ENCODE peak calls at places on chromosomes 12 and 14, in seven cellular contexts. X is SJSA1, G is uterus, O is right lobe of liver, Q is pancreas, N is ovary, I is tibial artery. P is an unnamed sample.
A peak's percentile ranks its signal among the peaks of the same experiment; 100 is the strongest.

GRCh38 chr12:116924558-116925453 is 14.1 kb downstream of the FBXW8 start:
- DNase-seq in X (peak; percentile 88), G (no peak), O (no peak), Q (no peak), N (no peak), I (no peak), P (peak; percentile 69)

GRCh38 chr12:118603610-118604361 is 227.4 kb downstream of the SUDS3 start:
- DNase-seq in X (no peak), G (no peak), O (no peak), Q (no peak), N (no peak), I (no peak), P (no peak)

GRCh38 chr14:91896419-91896818 is 29.1 kb upstream of the TC2N start:
- DNase-seq in X (no peak), G (no peak), O (no peak), Q (no peak), N (no peak), I (no peak), P (no peak)

GRCh38 chr12:69266045-69266635 is 26.8 kb downstream of the CPSF6 start:
- DNase-seq in X (no peak), G (no peak), O (no peak), Q (no peak), N (no peak), I (no peak), P (peak; percentile 40)

GRCh38 chr12:130674676-130675075 is 41.4 kb downstream of the RIMBP2 start:
- DNase-seq in X (no peak), G (no peak), O (no peak), Q (no peak), N (no peak), I (no peak), P (no peak)

GRCh38 chr12:89861086-89861485 is 152.4 kb upstream of the ATP2B1 start:
- DNase-seq in X (no peak), G (no peak), O (no peak), Q (no peak), N (no peak), I (no peak), P (peak; percentile 20)

GRCh38 chr12:96501139-96501741 is 11.9 kb downstream of the CFAP54 start:
- DNase-seq in X (peak; percentile 68), G (no peak), O (peak; percentile 27), Q (no peak), N (no peak), I (no peak), P (peak; percentile 66)

GRCh38 chr14:76772300-76773187 is 11.3 kb downstream of the VASH1 start:
- DNase-seq in X (peak; percentile 32), G (peak; percentile 79), O (peak; percentile 67), Q (no peak), N (peak; percentile 85), I (peak; percentile 88), P (no peak)

GRCh38 chr14:23183076-23183475 is 384 bp downstream of the SLC7A8 start:
- DNase-seq in X (no peak), G (no peak), O (no peak), Q (no peak), N (no peak), I (no peak), P (no peak)

GRCh38 chr12:19639781-19640180 is 200.5 kb downstream of the AEBP2 start:
- DNase-seq in X (no peak), G (no peak), O (no peak), Q (no peak), N (no peak), I (no peak), P (no peak)

GRCh38 chr14:81313775-81314429 is 86.2 kb downstream of the STON2 start:
- DNase-seq in X (no peak), G (no peak), O (no peak), Q (no peak), N (no peak), I (no peak), P (peak; percentile 80)

GRCh38 chr12:13197526-13198141 is 1.1 kb downstream of the EMP1 start:
- DNase-seq in X (no peak), G (peak; percentile 75), O (no peak), Q (no peak), N (peak; percentile 49), I (peak; percentile 74), P (no peak)

GRCh38 chr12:104219361-104219892 is 3.8 kb downstream of the TXNRD1 start:
- DNase-seq in X (peak; percentile 69), G (no peak), O (no peak), Q (no peak), N (no peak), I (no peak), P (peak; percentile 81)

GRCh38 chr14:99257673-99258221 is 14.2 kb downstream of the BCL11B start:
- DNase-seq in X (no peak), G (no peak), O (no peak), Q (no peak), N (no peak), I (peak; percentile 54), P (no peak)

GRCh38 chr12:93092559-93092945 is 163.5 kb upstream of the EEA1 start:
- DNase-seq in X (no peak), G (no peak), O (no peak), Q (no peak), N (no peak), I (no peak), P (no peak)

GRCh38 chr14:59986556-59987059 is 66.7 kb downstream of the LRRC9 start:
- DNase-seq in X (no peak), G (no peak), O (no peak), Q (no peak), N (no peak), I (no peak), P (no peak)

GRCh38 chr14:104157303-104157928 is 19.0 kb downstream of the KIF26A start:
- DNase-seq in X (no peak), G (no peak), O (no peak), Q (no peak), N (no peak), I (no peak), P (no peak)

GRCh38 chr14:104154246-104154645 is 15.9 kb downstream of the KIF26A start:
- DNase-seq in X (no peak), G (no peak), O (no peak), Q (no peak), N (no peak), I (no peak), P (no peak)

GRCh38 chr14:104156142-104156541 is 17.8 kb downstream of the KIF26A start:
- DNase-seq in X (no peak), G (no peak), O (no peak), Q (no peak), N (no peak), I (no peak), P (no peak)

GRCh38 chr14:104152686-104153398 is 14.5 kb downstream of the KIF26A start:
- DNase-seq in X (no peak), G (no peak), O (no peak), Q (peak; percentile 65), N (no peak), I (no peak), P (no peak)

DNA sequence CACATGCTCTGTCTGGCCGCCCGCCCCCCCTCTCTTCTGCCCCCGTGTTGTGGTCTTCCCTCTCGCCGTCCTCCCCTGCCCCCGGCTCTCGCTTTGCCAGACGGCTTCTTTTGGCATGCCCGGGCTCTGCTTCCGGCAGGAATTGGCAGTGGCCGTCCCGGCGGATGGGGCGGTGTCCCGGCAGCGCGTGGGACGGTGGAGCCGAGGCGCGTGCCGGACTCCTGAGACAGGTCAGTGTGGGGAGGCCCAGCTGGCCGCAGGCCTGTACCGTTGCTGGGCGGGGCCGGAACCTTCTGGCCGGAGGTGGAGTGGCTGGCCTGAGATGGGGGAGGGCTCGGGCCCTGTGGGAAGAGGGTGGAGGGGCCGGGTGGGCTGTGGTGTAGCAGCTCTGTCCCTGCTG is 17.1 kb downstream of the KIF26A start:
- DNase-seq in X (no peak), G (peak; percentile 22), O (no peak), Q (no peak), N (peak; percentile 76), I (no peak), P (no peak)
- H3K27ac ChIP-seq in X (no peak overlapping the region), G (no peak overlapping the region), O (no peak overlapping the region), Q (no peak overlapping the region), N (no peak overlapping the region), I (no peak overlapping the region), P (no peak overlapping the region)

GRCh38 chr14:35368583-35368982 is 36.0 kb downstream of the NFKBIA start:
- DNase-seq in X (no peak), G (no peak), O (no peak), Q (no peak), N (no peak), I (no peak), P (no peak)

GRCh38 chr14:35368993-35369392 is 35.6 kb downstream of the NFKBIA start:
- DNase-seq in X (no peak), G (no peak), O (no peak), Q (no peak), N (no peak), I (no peak), P (no peak)

GRCh38 chr14:35366521-35366976 is 38.0 kb downstream of the NFKBIA start:
- DNase-seq in X (no peak), G (no peak), O (no peak), Q (no peak), N (no peak), I (no peak), P (no peak)

GRCh38 chr14:35367056-35367372 is 37.5 kb downstream of the NFKBIA start:
- DNase-seq in X (no peak), G (no peak), O (no peak), Q (no peak), N (no peak), I (no peak), P (no peak)

GRCh38 chr14:35368139-35368460 is 36.4 kb downstream of the NFKBIA start:
- DNase-seq in X (no peak), G (no peak), O (no peak), Q (no peak), N (no peak), I (no peak), P (no peak)
- H3K27ac ChIP-seq in X (no peak overlapping the region), G (no peak overlapping the region), O (no peak overlapping the region), Q (peak overlapping the region; percentile 18), N (no peak overlapping the region), I (peak overlapping the region; percentile 36), P (no peak overlapping the region)

DNA sequence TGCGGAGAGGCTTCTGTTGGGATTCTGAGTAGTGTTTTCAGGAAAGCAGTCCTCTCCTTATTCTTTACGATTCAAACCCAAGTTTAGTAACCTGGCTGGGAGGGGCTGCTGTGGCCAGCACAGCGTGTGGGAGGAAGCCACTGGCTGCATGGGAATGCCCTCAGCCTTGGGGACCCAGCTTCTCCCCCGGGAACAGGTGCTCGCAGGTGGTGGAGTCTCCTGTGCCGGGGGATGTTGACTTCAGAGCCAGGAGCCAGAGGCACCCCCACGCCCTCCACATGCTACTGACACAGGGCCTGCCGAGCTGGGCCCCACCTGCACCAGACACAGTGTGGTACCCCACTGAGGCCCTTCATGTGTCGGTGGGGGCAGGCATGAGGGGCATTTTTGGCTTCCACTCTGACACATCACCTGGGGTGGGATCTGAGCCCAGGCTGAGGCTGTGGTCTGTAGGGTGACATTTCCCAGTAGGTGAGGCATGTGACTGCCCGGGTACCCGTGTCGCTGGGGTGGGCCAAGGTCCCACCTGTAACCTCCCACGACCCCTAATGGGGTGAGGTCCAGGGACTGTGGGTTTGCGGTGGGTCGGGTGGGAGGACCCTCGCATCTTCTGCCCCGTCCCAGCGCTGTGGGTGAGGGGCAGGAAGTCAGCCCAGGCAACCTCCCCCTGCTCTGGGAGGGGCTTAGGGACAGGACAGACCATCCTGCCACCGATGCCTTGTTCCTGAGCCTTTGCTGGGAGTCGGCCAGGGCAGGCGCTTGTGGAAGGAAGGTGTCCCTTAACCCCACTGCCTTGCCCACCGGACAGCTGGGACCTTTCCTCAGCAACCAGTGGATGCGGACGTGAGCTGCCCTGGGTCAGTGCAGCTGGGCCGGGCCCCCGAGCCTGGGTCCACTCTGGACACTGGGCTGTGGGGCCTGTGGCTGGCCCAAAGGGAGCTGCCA is 26.5 kb downstream of the MTA1 start:
- DNase-seq in X (no peak), G (no peak), O (no peak), Q (peak; percentile 21), N (no peak), I (no peak), P (no peak)
- H3K27ac ChIP-seq in X (no peak overlapping the region), G (no peak overlapping the region), O (no peak overlapping the region), Q (no peak overlapping the region), N (no peak overlapping the region), I (no peak overlapping the region), P (no peak overlapping the region)

GRCh38 chr12:6369916-6370575 is 5.3 kb downstream of the SCNN1A start:
- DNase-seq in X (no peak), G (no peak), O (peak; percentile 69), Q (no peak), N (peak; percentile 31), I (no peak), P (no peak)
- H3K27ac ChIP-seq in X (peak overlapping the region; percentile 60), G (peak overlapping the region; percentile 28), O (no peak overlapping the region), Q (peak overlapping the region; percentile 85), N (no peak overlapping the region), I (no peak overlapping the region), P (peak overlapping the region; percentile 99)